ENCODE peak calls at places on chromosomes 12 and 14, in six cellular contexts. Z is right lobe of liver, A is sigmoid colon, G is endothelial cell of umbilical vein, J is Peyer's patch, R is adrenal gland. V is an unnamed sample.
A peak's percentile ranks its signal among the peaks of the same experiment; 100 is the strongest.

GRCh38 chr12:60266381-60266852 is 670.6 kb downstream of the SLC16A7 start:
- DNase-seq in Z (no peak), R (no peak), A (no peak), J (no peak), G (peak; percentile 69), V (no peak)

GRCh38 chr12:15788266-15789214 is 648 bp downstream of the EPS8 start:
- DNase-seq in A (peak; percentile 72), G (peak; percentile 53), J (peak; percentile 66), Z (peak; percentile 71), R (peak; percentile 69), V (peak; percentile 38)

GRCh38 chr12:13075114-13075471 is 28.4 kb downstream of the GSG1 start:
- DNase-seq in G (no peak), A (no peak), J (no peak), R (no peak), Z (no peak), V (no peak)

GRCh38 chr14:93132472-93133065 is 16.8 kb upstream of the ITPK1 start:
- DNase-seq in G (peak; percentile 52), R (peak; percentile 85), A (no peak), J (peak; percentile 76), Z (peak; percentile 83), V (peak; percentile 60)

GRCh38 chr12:2284321-2284813 is 231.6 kb downstream of the CACNA1C start:
- DNase-seq in Z (no peak), R (peak; percentile 49), G (no peak), A (no peak), J (peak; percentile 31), V (no peak)

GRCh38 chr12:32431025-32431424 is 31.7 kb downstream of the FGD4 start:
- DNase-seq in J (no peak), Z (no peak), A (no peak), R (no peak), G (no peak), V (no peak)

GRCh38 chr12:50257226-50258166 is 25.8 kb downstream of the LIMA1 start:
- DNase-seq in G (peak; percentile 78), A (no peak), R (no peak), J (no peak), Z (no peak), V (no peak)

GRCh38 chr12:64883264-64884163 is 59.1 kb downstream of the TBC1D30 start:
- DNase-seq in R (no peak), G (no peak), A (no peak), J (no peak), Z (no peak), V (no peak)

GRCh38 chr12:90682398-90682797 is 272.6 kb downstream of the CCER1 start:
- DNase-seq in G (peak; percentile 1), A (no peak), R (no peak), Z (no peak), J (no peak), V (no peak)

GRCh38 chr12:96720363-96720705 is 186.7 kb upstream of the NEDD1 start:
- DNase-seq in Z (peak; percentile 52), R (no peak), G (no peak), J (peak; percentile 51), A (no peak), V (peak; percentile 24)

GRCh38 chr14:100193417-100194357 is 34.2 kb upstream of the DEGS2 start:
- DNase-seq in Z (no peak), J (no peak), R (peak; percentile 59), G (no peak), A (no peak), V (peak; percentile 52)

GRCh38 chr14:100191584-100192249 is 32.3 kb upstream of the DEGS2 start:
- DNase-seq in A (no peak), R (no peak), G (no peak), Z (no peak), J (no peak), V (no peak)

GRCh38 chr14:100192250-100192671 is 32.8 kb upstream of the DEGS2 start:
- DNase-seq in J (peak; percentile 60), Z (no peak), G (no peak), R (peak; percentile 70), A (peak; percentile 70), V (no peak)

GRCh38 chr14:100190126-100190525 is 30.7 kb upstream of the DEGS2 start:
- DNase-seq in J (no peak), G (no peak), Z (no peak), R (no peak), A (no peak), V (no peak)

DNA sequence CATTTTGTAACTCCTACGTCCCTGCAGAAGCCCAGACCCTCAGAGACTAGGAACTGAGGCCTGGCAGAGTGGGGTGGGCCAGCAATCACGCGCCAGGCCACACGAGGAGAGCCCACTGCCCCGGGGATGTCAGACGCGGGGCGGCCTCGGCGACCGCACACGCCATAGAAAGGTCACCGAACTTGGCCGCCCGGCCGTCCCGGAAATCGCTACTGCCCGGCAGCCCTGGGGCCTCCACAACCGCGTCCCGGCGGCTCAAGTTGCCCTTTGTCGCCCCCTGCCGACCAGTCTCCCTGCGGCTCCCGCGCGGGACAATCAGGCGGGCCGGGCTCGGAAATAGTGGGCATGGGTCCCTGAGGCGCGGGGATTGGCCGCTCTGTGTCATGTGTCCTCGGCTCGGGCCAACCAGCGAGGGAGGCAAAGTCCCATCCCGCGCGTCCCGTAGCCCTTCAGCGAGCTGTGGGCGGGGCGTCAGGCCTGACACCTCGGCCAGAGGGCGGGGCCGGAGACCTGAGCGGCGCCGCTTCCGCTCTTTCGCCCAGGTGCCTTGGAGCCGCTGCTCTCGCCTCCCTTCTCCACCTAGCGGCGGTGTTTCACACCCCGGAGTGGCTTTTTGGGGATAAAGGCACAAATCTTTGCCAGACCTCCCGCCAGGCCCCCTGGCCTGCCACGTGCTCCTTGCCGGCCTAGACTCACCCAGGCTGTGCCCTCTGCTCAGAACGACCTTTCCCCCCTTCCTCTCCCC is 33.4 kb upstream of the DEGS2 start:
- DNase-seq in Z (peak; percentile 100), R (peak; percentile 100), J (peak; percentile 100), A (peak; percentile 99), G (peak; percentile 97), V (peak; percentile 99)
- TF ChIP-seq POLR2A in Z (peak; percentile 62), R (peak; percentile 62), J (no peak), A (peak; percentile 48), G (no peak), V (peak; percentile 68)

DNA sequence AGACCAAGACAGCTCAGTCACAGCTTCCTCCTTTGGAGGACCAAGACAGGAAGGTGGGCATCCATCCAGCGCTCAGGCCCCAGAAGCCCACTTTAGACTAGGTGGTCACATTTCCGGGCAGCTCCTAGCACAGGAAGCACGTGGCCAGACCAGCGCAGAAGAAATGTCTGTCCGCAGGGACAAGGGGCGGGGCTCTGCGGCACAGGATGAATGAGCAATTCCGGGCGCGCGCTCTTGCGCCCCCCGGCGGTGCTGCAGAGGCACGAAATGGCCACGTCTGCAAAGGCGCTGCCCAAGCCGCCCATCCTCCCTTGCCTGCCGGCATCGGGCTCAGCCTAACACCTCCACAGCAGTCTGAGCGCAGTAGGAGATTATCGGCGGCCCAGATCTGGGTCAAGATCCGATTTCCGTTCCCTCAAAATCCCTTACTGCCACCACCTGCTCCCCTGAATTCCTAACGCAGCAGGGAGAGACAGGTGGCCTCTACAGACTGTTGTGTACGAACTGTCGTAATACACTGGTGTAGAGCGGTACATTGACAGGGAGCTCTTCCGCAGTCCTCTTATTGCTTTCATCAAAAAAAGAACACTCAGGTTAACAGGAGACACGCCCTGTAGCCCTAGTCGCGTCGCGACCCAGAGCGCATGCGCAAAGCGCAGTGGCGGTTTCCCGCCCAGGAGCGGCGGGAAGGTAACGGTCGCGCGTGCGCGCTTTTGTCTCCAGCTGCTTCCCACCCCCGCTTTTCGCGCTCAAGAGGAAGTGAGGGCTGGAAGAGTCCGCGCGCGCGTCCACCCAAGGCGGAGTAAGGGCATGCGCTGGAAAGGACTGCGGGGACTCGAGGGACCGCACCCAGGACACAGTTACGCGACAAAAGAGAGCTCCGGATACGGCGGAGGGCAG is 794 bp downstream of the TUBA1B start:
- DNase-seq in A (peak; percentile 97), G (peak; percentile 95), R (peak; percentile 98), J (peak; percentile 97), Z (peak; percentile 96), V (peak; percentile 97)
- TF ChIP-seq POLR2A in A (no peak), G (peak; percentile 86), R (no peak), J (no peak), Z (no peak), V (no peak)

GRCh38 chr14:90674043-90674670 is 142.1 kb downstream of the TTC7B start:
- DNase-seq in G (no peak), A (no peak), J (no peak), Z (no peak), R (no peak), V (no peak)

GRCh38 chr14:90674716-90675115 is 141.5 kb downstream of the TTC7B start:
- DNase-seq in R (no peak), J (no peak), Z (no peak), A (no peak), G (no peak), V (no peak)

GRCh38 chr14:90676859-90677258 is 139.4 kb downstream of the TTC7B start:
- DNase-seq in Z (no peak), R (no peak), J (no peak), A (peak; percentile 91), G (peak; percentile 9), V (no peak)

GRCh38 chr14:90676356-90676755 is 139.9 kb downstream of the TTC7B start:
- DNase-seq in R (no peak), J (no peak), G (no peak), Z (no peak), A (no peak), V (no peak)

GRCh38 chr14:90675399-90675798 is 140.8 kb downstream of the TTC7B start:
- DNase-seq in A (no peak), Z (no peak), J (no peak), R (peak; percentile 94), G (no peak), V (no peak)
- TF ChIP-seq POLR2A in A (no peak), Z (no peak), J (no peak), R (peak; percentile 64), G (no peak), V (no peak)

DNA sequence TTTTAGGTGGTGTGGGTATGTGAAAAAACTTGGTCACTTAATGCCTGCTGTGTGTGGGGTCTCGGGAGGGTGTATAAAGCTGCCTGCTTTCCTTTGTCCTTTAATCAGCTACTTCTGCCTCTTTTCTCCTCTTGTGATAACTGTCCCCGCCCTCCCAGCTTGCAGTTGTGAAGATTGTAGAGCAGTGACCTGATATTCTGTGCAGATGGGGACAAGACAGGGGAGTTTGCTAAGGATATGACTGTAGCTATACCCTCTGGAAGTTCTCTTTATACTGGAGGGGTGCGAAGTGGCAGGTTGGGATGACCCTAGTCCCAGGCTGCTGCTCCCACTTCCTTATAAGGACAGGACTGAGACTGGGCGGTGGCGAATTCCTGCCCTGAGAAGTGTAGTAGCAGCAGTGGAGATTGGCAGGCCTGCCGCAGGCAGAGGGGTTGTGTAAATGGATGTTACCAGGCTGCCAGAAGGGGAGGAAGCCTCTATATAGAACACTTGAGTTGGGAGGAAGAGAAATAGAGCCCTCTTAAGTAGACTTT is 835 bp downstream of the MYL6 start:
- DNase-seq in J (peak; percentile 89), R (peak; percentile 92), Z (peak; percentile 69), G (peak; percentile 57), A (peak; percentile 97), V (peak; percentile 80)
- TF ChIP-seq POLR2A in J (peak; percentile 61), R (peak; percentile 66), Z (peak; percentile 24), G (no peak), A (peak; percentile 88), V (no peak)

DNA sequence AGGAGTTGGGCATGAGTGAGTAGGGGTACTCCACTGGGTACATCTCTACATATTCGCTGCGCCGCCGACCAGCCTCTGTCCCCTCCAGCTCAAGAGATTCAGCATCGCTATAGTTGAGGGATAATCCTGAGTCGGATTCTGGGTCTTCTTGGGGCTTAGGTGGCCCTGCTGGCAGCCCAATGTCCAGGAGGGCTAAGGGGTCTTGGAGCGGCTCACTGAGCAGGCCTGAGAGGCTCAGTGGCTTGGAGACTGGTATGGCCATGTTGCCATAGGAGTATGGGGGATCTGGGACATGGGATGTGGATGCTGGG is 7.9 kb downstream of the NFE2 start:
- DNase-seq in R (no peak), Z (peak; percentile 33), G (no peak), A (no peak), J (no peak), V (no peak)
- TF ChIP-seq POLR2A in R (no peak), Z (no peak), G (no peak), A (no peak), J (no peak), V (no peak)

GRCh38 chr12:41663487-41664258 is 475.6 kb downstream of the PDZRN4 start:
- DNase-seq in G (peak; percentile 50), J (no peak), R (no peak), Z (no peak), A (no peak), V (peak; percentile 21)
- TF ChIP-seq POLR2A in G (no peak), J (no peak), R (no peak), Z (no peak), A (no peak), V (no peak)